ENCODE peak calls at places on chromosomes 6 and 20, in ten cellular contexts. S is CD8-positive, alpha-beta T cell; P is psoas muscle; U is HFF-Myc; Y is adrenal gland; Z is endothelial cell; G is testis; F is lower leg skin; E is mammary epithelial cell; R is stomach. O is an unnamed sample.

GRCh38 chr6:141752677-141753076 is 380.0 kb upstream of the GJE1 start:
- DNase-seq in U (no peak), R (no peak), G (no peak), F (no peak), S (no peak), Z (no peak), P (no peak), Y (no peak), E (no peak), O (no peak)

GRCh38 chr20:19817017-19817416 is 59.0 kb downstream of the RIN2 start:
- DNase-seq in Z (no peak), F (no peak), S (no peak), G (no peak), E (peak; percentile 95), R (no peak), P (no peak), Y (peak; percentile 32), U (peak; percentile 75), O (no peak)

GRCh38 chr6:15953152-15953880 is 175.6 kb upstream of the MYLIP start:
- DNase-seq in U (peak; percentile 40), E (no peak), S (no peak), G (no peak), R (no peak), Y (no peak), F (no peak), P (no peak), Z (no peak), O (no peak)

GRCh38 chr6:34383651-34384304 is 8.7 kb downstream of the NUDT3 start:
- DNase-seq in E (no peak), F (no peak), G (no peak), Z (no peak), S (no peak), Y (peak; percentile 40), P (no peak), R (no peak), U (no peak), O (no peak)

GRCh38 chr6:134468633-134469032 is 150.7 kb upstream of the SGK1 start:
- DNase-seq in P (no peak), F (no peak), Y (no peak), G (no peak), S (no peak), Z (no peak), R (no peak), U (no peak), E (no peak), O (no peak)

GRCh38 chr6:107153061-107153460 is 37.7 kb upstream of the BEND3 start:
- DNase-seq in F (no peak), P (no peak), Z (no peak), E (no peak), U (peak; percentile 14), R (no peak), Y (no peak), G (no peak), S (no peak), O (no peak)

GRCh38 chr6:145688493-145688905 is 46.8 kb downstream of the EPM2A start:
- DNase-seq in G (no peak), Y (no peak), Z (no peak), S (no peak), E (peak; percentile 25), R (no peak), F (no peak), U (no peak), P (no peak), O (no peak)

GRCh38 chr20:56614196-56614595 is 14.9 kb upstream of the TFAP2C start:
- DNase-seq in Y (no peak), E (no peak), U (no peak), F (no peak), Z (no peak), P (no peak), G (no peak), R (no peak), S (no peak), O (no peak)

GRCh38 chr6:157143171-157143884 is 180.0 kb downstream of the TMEM242 start:
- DNase-seq in R (no peak), S (peak; percentile 63), U (no peak), Z (no peak), Y (peak; percentile 29), P (no peak), E (no peak), G (no peak), F (no peak), O (no peak)

GRCh38 chr20:41094656-41095055 is 42.7 kb upstream of the PLCG1 start:
- DNase-seq in E (no peak), Y (no peak), Z (no peak), F (no peak), R (no peak), P (no peak), G (no peak), U (no peak), S (no peak), O (no peak)

GRCh38 chr6:151044465-151045441 is 179.3 kb downstream of the MTHFD1L start:
- DNase-seq in R (peak; percentile 93), F (peak; percentile 86), U (no peak), P (peak; percentile 74), S (no peak), Y (peak; percentile 32), Z (peak; percentile 45), G (no peak), E (no peak), O (no peak)

GRCh38 chr6:7264041-7264440 is 49.0 kb downstream of the SSR1 start:
- DNase-seq in S (no peak), R (peak; percentile 18), E (no peak), Z (no peak), U (no peak), P (no peak), F (peak; percentile 85), G (no peak), Y (no peak), O (no peak)

GRCh38 chr6:7262746-7263335 is 50.2 kb downstream of the SSR1 start:
- DNase-seq in G (no peak), S (no peak), Z (no peak), U (no peak), P (no peak), R (no peak), E (no peak), Y (no peak), F (peak; percentile 68), O (no peak)

GRCh38 chr6:7262037-7262461 is 51.0 kb downstream of the SSR1 start:
- DNase-seq in G (peak; percentile 87), U (no peak), R (no peak), F (peak; percentile 82), Y (peak; percentile 74), P (no peak), S (no peak), E (peak; percentile 48), Z (no peak), O (no peak)

GRCh38 chr6:7260291-7261029 is 52.5 kb downstream of the SSR1 start:
- DNase-seq in R (no peak), E (no peak), Z (no peak), Y (no peak), F (no peak), G (no peak), U (no peak), P (no peak), S (no peak), O (no peak)

GRCh38 chr6:7261030-7261841 is 51.8 kb downstream of the SSR1 start:
- DNase-seq in E (peak; percentile 93), G (peak; percentile 92), F (peak; percentile 95), Y (peak; percentile 94), P (peak; percentile 89), S (no peak), U (peak; percentile 66), Z (peak; percentile 83), R (peak; percentile 84), O (peak; percentile 78)
- TF ChIP-seq CTCF in E (no peak), G (no peak), F (no peak), Y (no peak), P (no peak), S (no peak), U (no peak), Z (no peak), R (no peak), O (no peak)

GRCh38 chr6:49935387-49935786 is 28.6 kb downstream of the DEFB114 start:
- DNase-seq in U (no peak), Y (no peak), S (no peak), R (no peak), E (no peak), G (no peak), P (no peak), Z (no peak), F (no peak), O (no peak)

GRCh38 chr6:49934770-49935169 is 29.2 kb downstream of the DEFB114 start:
- DNase-seq in S (no peak), Z (no peak), Y (no peak), E (no peak), F (no peak), G (no peak), R (no peak), P (no peak), U (no peak), O (no peak)

GRCh38 chr6:49937017-49937416 is 26.9 kb downstream of the DEFB114 start:
- DNase-seq in S (no peak), G (no peak), E (no peak), Z (no peak), Y (no peak), U (no peak), R (no peak), F (no peak), P (no peak), O (no peak)

GRCh38 chr6:49937811-49938210 is 26.2 kb downstream of the DEFB114 start:
- DNase-seq in E (no peak), Y (no peak), Z (no peak), U (no peak), R (no peak), G (no peak), F (no peak), P (no peak), S (no peak), O (no peak)

DNA sequence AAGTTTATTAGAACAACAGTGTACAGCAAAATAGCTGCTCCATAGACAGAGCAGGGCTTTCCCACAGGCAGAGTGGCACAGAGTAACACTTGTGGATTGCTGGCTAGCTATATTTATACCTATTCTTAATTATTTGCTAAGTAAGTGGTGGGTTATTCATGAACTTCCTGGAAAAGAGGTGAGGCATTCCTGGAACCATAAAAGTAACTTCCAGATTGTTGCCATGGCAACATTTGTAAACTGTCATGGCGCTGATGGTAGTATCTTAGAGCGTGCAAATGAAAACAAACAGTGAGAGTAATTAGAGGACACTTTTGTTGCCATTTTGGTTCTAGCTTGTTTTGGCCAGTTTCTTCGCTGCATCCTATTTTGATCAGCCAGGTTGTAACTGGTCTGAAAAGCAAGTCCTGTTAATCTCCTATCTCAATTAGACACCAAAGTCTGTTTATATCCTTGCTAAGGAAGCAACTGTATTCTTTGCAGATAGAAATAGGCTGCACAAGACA is 23.9 kb downstream of the DEFB114 start:
- DNase-seq in F (no peak), G (no peak), U (no peak), Z (no peak), Y (no peak), P (no peak), S (no peak), R (no peak), E (no peak), O (no peak)
- TF ChIP-seq CTCF in F (no peak), G (no peak), U (no peak), Z (no peak), Y (no peak), P (no peak), S (no peak), R (no peak), E (no peak), O (no peak)

GRCh38 chr20:59082077-59082740 is 39.6 kb upstream of the PRELID3B start:
- DNase-seq in S (no peak), U (peak; percentile 6), F (no peak), Z (no peak), P (no peak), R (no peak), E (peak; percentile 35), Y (no peak), G (no peak), O (no peak)
- TF ChIP-seq CTCF in S (peak; percentile 64), U (peak; percentile 22), F (no peak), Z (peak; percentile 71), P (peak; percentile 34), R (no peak), E (peak; percentile 20), Y (no peak), G (peak; percentile 45), O (peak; percentile 63)

GRCh38 chr6:166370489-166370888 is 12.3 kb downstream of the MPC1 start:
- DNase-seq in Y (no peak), S (no peak), E (no peak), U (no peak), R (no peak), G (no peak), F (no peak), P (no peak), Z (no peak), O (no peak)
- TF ChIP-seq CTCF in Y (no peak), S (no peak), E (no peak), U (no peak), R (no peak), G (no peak), F (no peak), P (no peak), Z (no peak), O (no peak)

O was measured in neural crest cell.